ENCODE peak calls at places on chromosome 17, in eight cellular contexts. One of them, this sample, is unnamed.

GRCh38 chr17:6512552-6512951 is 43.8 kb downstream of the PITPNM3 start:
- DNase-seq in endodermal cell: peak; percentile 10
- DNase-seq in neural crest cell: no peak
- DNase-seq in left ventricle myocardium inferior: no peak
- DNase-seq in tibial artery: no peak
- DNase-seq in GM10248: no peak
- DNase-seq in tibial nerve: no peak
- DNase-seq in astrocyte of the cerebellum: no peak
- DNase-seq in this sample: no peak

GRCh38 chr17:1617620-1618174 is 10.9 kb downstream of the SLC43A2 start:
- DNase-seq in GM10248: no peak
- DNase-seq in tibial artery: peak; percentile 28
- DNase-seq in endodermal cell: no peak
- DNase-seq in tibial nerve: peak; percentile 34
- DNase-seq in left ventricle myocardium inferior: no peak
- DNase-seq in astrocyte of the cerebellum: peak; percentile 49
- DNase-seq in neural crest cell: no peak
- DNase-seq in this sample: no peak

GRCh38 chr17:73138541-73139138 is 26.2 kb upstream of the SSTR2 start:
- DNase-seq in tibial nerve: peak; percentile 18
- DNase-seq in GM10248: no peak
- DNase-seq in astrocyte of the cerebellum: no peak
- DNase-seq in left ventricle myocardium inferior: no peak
- DNase-seq in tibial artery: no peak
- DNase-seq in endodermal cell: no peak
- DNase-seq in neural crest cell: no peak
- DNase-seq in this sample: no peak

GRCh38 chr17:68011199-68011665 is 15.0 kb upstream of the C17orf58 start:
- DNase-seq in left ventricle myocardium inferior: peak; percentile 56
- DNase-seq in astrocyte of the cerebellum: no peak
- DNase-seq in tibial artery: peak; percentile 31
- DNase-seq in neural crest cell: peak; percentile 67
- DNase-seq in tibial nerve: peak; percentile 22
- DNase-seq in endodermal cell: peak; percentile 96
- DNase-seq in GM10248: peak; percentile 75
- DNase-seq in this sample: no peak

GRCh38 chr17:40316571-40317344 is 7.8 kb downstream of the RARA start:
- DNase-seq in tibial nerve: no peak
- DNase-seq in astrocyte of the cerebellum: no peak
- DNase-seq in tibial artery: no peak
- DNase-seq in endodermal cell: peak; percentile 92
- DNase-seq in left ventricle myocardium inferior: peak; percentile 78
- DNase-seq in GM10248: no peak
- DNase-seq in neural crest cell: peak; percentile 28
- DNase-seq in this sample: no peak

GRCh38 chr17:17106716-17107115 is 64.5 kb downstream of the MPRIP start:
- DNase-seq in left ventricle myocardium inferior: peak; percentile 11
- DNase-seq in tibial artery: no peak
- DNase-seq in tibial nerve: no peak
- DNase-seq in endodermal cell: no peak
- DNase-seq in neural crest cell: no peak
- DNase-seq in GM10248: no peak
- DNase-seq in astrocyte of the cerebellum: no peak
- DNase-seq in this sample: no peak

GRCh38 chr17:27256225-27257030 is 37.5 kb upstream of the WSB1 start:
- DNase-seq in astrocyte of the cerebellum: peak; percentile 18
- DNase-seq in endodermal cell: no peak
- DNase-seq in neural crest cell: no peak
- DNase-seq in tibial nerve: no peak
- DNase-seq in GM10248: no peak
- DNase-seq in left ventricle myocardium inferior: no peak
- DNase-seq in tibial artery: no peak
- DNase-seq in this sample: no peak

GRCh38 chr17:79740413-79740812 is 9.7 kb downstream of the ENPP7 start:
- DNase-seq in GM10248: no peak
- DNase-seq in tibial artery: no peak
- DNase-seq in endodermal cell: no peak
- DNase-seq in astrocyte of the cerebellum: no peak
- DNase-seq in tibial nerve: no peak
- DNase-seq in neural crest cell: no peak
- DNase-seq in left ventricle myocardium inferior: no peak
- DNase-seq in this sample: no peak

GRCh38 chr17:36657390-36657762 is 56.0 kb downstream of the MRM1 start:
- DNase-seq in tibial artery: no peak
- DNase-seq in left ventricle myocardium inferior: no peak
- DNase-seq in tibial nerve: no peak
- DNase-seq in neural crest cell: no peak
- DNase-seq in GM10248: no peak
- DNase-seq in astrocyte of the cerebellum: no peak
- DNase-seq in endodermal cell: no peak
- DNase-seq in this sample: no peak

GRCh38 chr17:36652716-36653115 is 51.3 kb downstream of the MRM1 start:
- DNase-seq in left ventricle myocardium inferior: no peak
- DNase-seq in neural crest cell: no peak
- DNase-seq in tibial nerve: no peak
- DNase-seq in GM10248: no peak
- DNase-seq in endodermal cell: no peak
- DNase-seq in tibial artery: no peak
- DNase-seq in astrocyte of the cerebellum: no peak
- DNase-seq in this sample: no peak

GRCh38 chr17:36657763-36658490 is 56.5 kb downstream of the MRM1 start:
- DNase-seq in tibial nerve: no peak
- DNase-seq in neural crest cell: peak; percentile 23
- DNase-seq in GM10248: peak; percentile 39
- DNase-seq in astrocyte of the cerebellum: no peak
- DNase-seq in left ventricle myocardium inferior: no peak
- DNase-seq in tibial artery: peak; percentile 24
- DNase-seq in endodermal cell: peak; percentile 91
- DNase-seq in this sample: no peak

GRCh38 chr17:36650096-36650764 is 48.8 kb downstream of the MRM1 start:
- DNase-seq in endodermal cell: no peak
- DNase-seq in left ventricle myocardium inferior: no peak
- DNase-seq in tibial artery: no peak
- DNase-seq in neural crest cell: no peak
- DNase-seq in tibial nerve: no peak
- DNase-seq in astrocyte of the cerebellum: no peak
- DNase-seq in GM10248: no peak
- DNase-seq in this sample: no peak

DNA sequence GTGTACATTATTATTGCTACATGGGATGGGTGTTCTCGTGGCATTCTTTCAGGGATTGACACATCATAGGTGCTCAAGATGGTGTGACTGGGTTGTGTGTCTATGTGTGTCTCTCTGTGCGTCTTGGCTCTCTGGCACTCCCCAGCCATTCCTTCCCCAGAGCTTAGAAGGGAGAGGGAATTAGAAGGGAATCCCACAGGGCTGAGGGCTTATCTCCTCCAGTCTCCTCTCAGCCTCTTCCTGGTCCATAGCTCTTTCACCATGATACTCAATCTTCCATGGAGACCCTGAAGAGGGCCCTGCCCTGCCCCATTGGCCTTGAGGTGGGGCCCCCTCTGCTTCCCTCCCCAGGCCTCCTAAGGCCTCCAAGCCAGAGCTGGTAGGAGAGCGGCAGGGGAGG is 52.0 kb downstream of the MRM1 start:
- DNase-seq in GM10248: no peak
- DNase-seq in endodermal cell: no peak
- DNase-seq in tibial nerve: no peak
- DNase-seq in astrocyte of the cerebellum: no peak
- DNase-seq in neural crest cell: no peak
- DNase-seq in left ventricle myocardium inferior: no peak
- DNase-seq in tibial artery: no peak
- DNase-seq in this sample: no peak
- TF ChIP-seq CTCF in GM10248: no peak
- TF ChIP-seq CTCF in endodermal cell: no peak
- TF ChIP-seq CTCF in tibial nerve: no peak
- TF ChIP-seq CTCF in astrocyte of the cerebellum: no peak
- TF ChIP-seq CTCF in neural crest cell: no peak
- TF ChIP-seq CTCF in left ventricle myocardium inferior: no peak
- TF ChIP-seq CTCF in tibial artery: no peak
- TF ChIP-seq CTCF in this sample: no peak

GRCh38 chr17:4708436-4708835 is 2.0 kb upstream of the ARRB2 start:
- DNase-seq in GM10248: no peak
- DNase-seq in left ventricle myocardium inferior: no peak
- DNase-seq in endodermal cell: peak; percentile 80
- DNase-seq in tibial nerve: no peak
- DNase-seq in neural crest cell: no peak
- DNase-seq in tibial artery: no peak
- DNase-seq in astrocyte of the cerebellum: no peak
- DNase-seq in this sample: no peak

GRCh38 chr17:4710693-4711634 is 532 bp downstream of the ARRB2 start:
- DNase-seq in left ventricle myocardium inferior: no peak
- DNase-seq in GM10248: no peak
- DNase-seq in endodermal cell: no peak
- DNase-seq in tibial artery: no peak
- DNase-seq in tibial nerve: no peak
- DNase-seq in astrocyte of the cerebellum: no peak
- DNase-seq in neural crest cell: no peak
- DNase-seq in this sample: no peak

GRCh38 chr17:4711671-4712111 is 1.3 kb downstream of the ARRB2 start:
- DNase-seq in tibial artery: peak; percentile 64
- DNase-seq in neural crest cell: no peak
- DNase-seq in astrocyte of the cerebellum: no peak
- DNase-seq in GM10248: no peak
- DNase-seq in endodermal cell: no peak
- DNase-seq in left ventricle myocardium inferior: no peak
- DNase-seq in tibial nerve: peak; percentile 56
- DNase-seq in this sample: no peak

GRCh38 chr17:4712526-4712925 is 2.1 kb downstream of the ARRB2 start:
- DNase-seq in GM10248: no peak
- DNase-seq in left ventricle myocardium inferior: no peak
- DNase-seq in endodermal cell: no peak
- DNase-seq in neural crest cell: no peak
- DNase-seq in tibial nerve: no peak
- DNase-seq in tibial artery: no peak
- DNase-seq in astrocyte of the cerebellum: no peak
- DNase-seq in this sample: no peak

DNA sequence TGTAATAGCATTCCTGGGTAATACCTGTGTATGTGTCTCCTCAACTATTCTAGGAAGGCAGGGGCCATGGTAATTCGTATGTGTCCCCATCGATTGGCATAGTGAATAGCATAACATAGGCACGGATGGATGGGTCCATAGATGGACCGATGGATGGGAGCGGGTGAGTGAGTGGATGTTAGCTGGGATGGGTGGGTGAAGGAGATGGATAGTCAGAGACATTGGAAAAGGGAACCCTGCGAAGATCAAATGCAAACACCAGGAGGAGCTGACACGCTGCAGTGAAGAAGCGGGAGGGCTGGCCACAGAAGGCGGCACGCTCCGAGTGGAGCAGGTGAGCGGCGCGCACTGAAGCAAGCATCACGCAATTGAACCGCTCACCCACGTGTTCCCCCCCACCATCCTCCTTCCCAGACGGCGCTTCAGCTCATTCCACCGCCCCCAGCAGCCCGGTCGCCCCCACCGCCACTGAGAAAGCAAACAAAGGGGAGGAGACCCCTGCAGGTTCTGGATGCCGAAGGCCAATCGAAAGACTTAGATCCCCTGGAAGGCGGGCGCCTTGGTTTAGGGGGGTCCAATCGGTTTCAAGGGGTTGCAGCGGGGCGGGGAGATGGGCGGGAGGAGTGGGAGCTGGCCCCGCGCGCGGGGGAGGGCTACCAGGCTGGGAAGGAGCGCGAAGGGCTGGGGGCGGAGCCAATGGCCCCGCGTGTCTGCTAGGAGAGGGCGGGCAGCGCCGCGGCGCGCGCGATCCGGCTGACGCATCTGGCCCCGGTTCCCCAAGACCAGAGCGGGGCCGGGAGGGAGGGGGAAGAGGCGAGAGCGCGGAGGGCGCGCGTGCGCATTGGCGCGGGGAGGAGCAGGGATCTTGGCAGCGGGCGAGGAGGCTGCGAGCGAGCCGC is at the start of gene ARRB2:
- DNase-seq in GM10248: peak; percentile 98
- DNase-seq in left ventricle myocardium inferior: peak; percentile 98
- DNase-seq in astrocyte of the cerebellum: peak; percentile 97
- DNase-seq in endodermal cell: peak; percentile 99
- DNase-seq in tibial nerve: peak; percentile 90
- DNase-seq in neural crest cell: peak; percentile 95
- DNase-seq in tibial artery: peak; percentile 98
- DNase-seq in this sample: peak; percentile 99
- TF ChIP-seq CTCF in GM10248: peak; percentile 53
- TF ChIP-seq CTCF in left ventricle myocardium inferior: peak; percentile 78
- TF ChIP-seq CTCF in astrocyte of the cerebellum: peak; percentile 67
- TF ChIP-seq CTCF in endodermal cell: peak; percentile 75
- TF ChIP-seq CTCF in tibial nerve: peak; percentile 84
- TF ChIP-seq CTCF in neural crest cell: peak; percentile 73
- TF ChIP-seq CTCF in tibial artery: peak; percentile 57
- TF ChIP-seq CTCF in this sample: peak; percentile 73

GRCh38 chr17:74750327-74751069 is 2.1 kb downstream of the NHERF1 start:
- DNase-seq in tibial artery: no peak
- DNase-seq in endodermal cell: no peak
- DNase-seq in neural crest cell: no peak
- DNase-seq in astrocyte of the cerebellum: no peak
- DNase-seq in left ventricle myocardium inferior: no peak
- DNase-seq in GM10248: no peak
- DNase-seq in tibial nerve: no peak
- DNase-seq in this sample: no peak
- TF ChIP-seq CTCF in tibial artery: no peak
- TF ChIP-seq CTCF in endodermal cell: no peak
- TF ChIP-seq CTCF in neural crest cell: no peak
- TF ChIP-seq CTCF in astrocyte of the cerebellum: no peak
- TF ChIP-seq CTCF in left ventricle myocardium inferior: no peak
- TF ChIP-seq CTCF in GM10248: no peak
- TF ChIP-seq CTCF in tibial nerve: no peak
- TF ChIP-seq CTCF in this sample: no peak

GRCh38 chr17:81513669-81514484 is 1.3 kb upstream of the ACTG1 start:
- DNase-seq in neural crest cell: peak; percentile 60
- DNase-seq in astrocyte of the cerebellum: peak; percentile 49
- DNase-seq in tibial nerve: peak; percentile 54
- DNase-seq in left ventricle myocardium inferior: peak; percentile 75
- DNase-seq in GM10248: no peak
- DNase-seq in endodermal cell: peak; percentile 92
- DNase-seq in tibial artery: peak; percentile 67
- DNase-seq in this sample: no peak
- TF ChIP-seq CTCF in neural crest cell: no peak
- TF ChIP-seq CTCF in astrocyte of the cerebellum: no peak
- TF ChIP-seq CTCF in tibial nerve: no peak
- TF ChIP-seq CTCF in left ventricle myocardium inferior: peak; percentile 7
- TF ChIP-seq CTCF in GM10248: no peak
- TF ChIP-seq CTCF in endodermal cell: no peak
- TF ChIP-seq CTCF in tibial artery: no peak
- TF ChIP-seq CTCF in this sample: no peak

GRCh38 chr17:46772013-46772878 is 46.2 kb downstream of the WNT3 start:
- DNase-seq in tibial nerve: no peak
- DNase-seq in GM10248: peak; percentile 46
- DNase-seq in neural crest cell: peak; percentile 37
- DNase-seq in tibial artery: no peak
- DNase-seq in left ventricle myocardium inferior: peak; percentile 35
- DNase-seq in astrocyte of the cerebellum: no peak
- DNase-seq in endodermal cell: peak; percentile 97
- DNase-seq in this sample: no peak
- TF ChIP-seq CTCF in tibial nerve: no peak
- TF ChIP-seq CTCF in GM10248: no peak
- TF ChIP-seq CTCF in neural crest cell: no peak
- TF ChIP-seq CTCF in tibial artery: no peak
- TF ChIP-seq CTCF in left ventricle myocardium inferior: no peak
- TF ChIP-seq CTCF in astrocyte of the cerebellum: no peak
- TF ChIP-seq CTCF in endodermal cell: no peak
- TF ChIP-seq CTCF in this sample: no peak

DNA sequence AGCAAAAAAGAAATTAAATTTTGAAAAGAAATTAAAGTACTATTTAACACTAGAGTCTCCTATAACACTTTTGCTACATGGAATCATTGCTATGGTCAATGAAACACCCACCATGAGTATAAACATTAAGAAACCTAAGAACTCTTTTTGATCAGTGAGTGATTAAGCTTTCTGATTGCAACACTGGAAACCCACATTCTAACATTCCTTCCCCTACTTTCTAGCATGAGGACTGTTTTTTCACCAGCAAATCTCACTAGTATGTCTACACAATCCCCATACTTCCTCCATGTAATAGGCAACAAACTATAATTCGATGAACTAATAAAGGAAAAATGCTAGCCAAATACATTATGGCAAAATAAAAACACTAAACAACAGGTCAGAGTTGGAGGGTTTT is 54.7 kb downstream of the SKAP1 start:
- DNase-seq in left ventricle myocardium inferior: no peak
- DNase-seq in neural crest cell: no peak
- DNase-seq in endodermal cell: no peak
- DNase-seq in tibial artery: no peak
- DNase-seq in tibial nerve: no peak
- DNase-seq in GM10248: no peak
- DNase-seq in astrocyte of the cerebellum: peak; percentile 0
- DNase-seq in this sample: no peak
- TF ChIP-seq CTCF in left ventricle myocardium inferior: no peak
- TF ChIP-seq CTCF in neural crest cell: no peak
- TF ChIP-seq CTCF in endodermal cell: no peak
- TF ChIP-seq CTCF in tibial artery: no peak
- TF ChIP-seq CTCF in tibial nerve: no peak
- TF ChIP-seq CTCF in GM10248: no peak
- TF ChIP-seq CTCF in astrocyte of the cerebellum: no peak
- TF ChIP-seq CTCF in this sample: no peak